ENCODE peak calls at places on chromosomes 7 and 10, in nine cellular contexts. T is CD8-positive, alpha-beta memory T cell; U is DMS 273 treated with DMSO at 0.1 percent for 48 hours; W is dorsolateral prefrontal cortex; H is neural crest cell; Q is kidney; Y is effector CD4-positive, alpha-beta T cell; N is HEK293T; L is AG08396. J is an unnamed sample.

GRCh38 chr7:136509466-136509865 is 359.0 kb upstream of the CHRM2 start:
- DNase-seq in T (no peak), U (no peak), N (no peak), Q (no peak), H (no peak), W (no peak), L (no peak), Y (no peak), J (no peak)

GRCh38 chr7:1767524-1767923 is 97.4 kb downstream of the ELFN1 start:
- DNase-seq in W (no peak), U (no peak), Y (no peak), H (no peak), T (no peak), L (no peak), N (peak), Q (peak), J (peak)

GRCh38 chr7:135510603-135511183 is 791 bp upstream of the CNOT4 start:
- DNase-seq in N (no peak), Q (no peak), L (no peak), T (no peak), W (no peak), H (peak), Y (no peak), U (no peak), J (no peak)

GRCh38 chr10:86400705-86401587 is 34.4 kb upstream of the GRID1 start:
- DNase-seq in T (peak), H (peak), N (peak), W (peak), Y (peak), U (no peak), Q (peak), L (peak), J (no peak)

GRCh38 chr10:56823849-56824248 is 462.8 kb upstream of the ZWINT start:
- DNase-seq in Y (no peak), H (no peak), W (no peak), T (no peak), L (no peak), Q (no peak), U (no peak), N (peak), J (no peak)

GRCh38 chr10:70480254-70480861 is 1.8 kb downstream of the PALD1 start:
- DNase-seq in H (no peak), Q (no peak), W (no peak), T (no peak), Y (no peak), U (no peak), L (no peak), N (no peak), J (no peak)

GRCh38 chr10:119517235-119518141 is 25.0 kb downstream of the RGS10 start:
- DNase-seq in H (no peak), Q (no peak), Y (peak), L (no peak), N (no peak), W (no peak), T (peak), U (no peak), J (no peak)

GRCh38 chr10:117096559-117097201 is 41.4 kb downstream of the VAX1 start:
- DNase-seq in Y (no peak), H (no peak), W (peak), T (no peak), U (no peak), Q (no peak), N (no peak), L (no peak), J (no peak)

GRCh38 chr7:131570401-131570800 is 14.0 kb upstream of the PODXL start:
- DNase-seq in W (no peak), N (no peak), H (no peak), L (no peak), U (no peak), Q (no peak), Y (no peak), T (no peak), J (no peak)

GRCh38 chr7:17385612-17386011 is 87.2 kb downstream of the AHR start:
- DNase-seq in U (no peak), Q (no peak), W (no peak), T (no peak), L (no peak), H (no peak), N (no peak), Y (no peak), J (no peak)

GRCh38 chr7:2031496-2031895 is 201.2 kb downstream of the MAD1L1 start:
- DNase-seq in N (no peak), H (no peak), T (no peak), Q (peak), U (no peak), W (peak), Y (no peak), L (no peak), J (peak)

GRCh38 chr10:13831711-13832110 is 244.9 kb downstream of the PRPF18 start:
- DNase-seq in U (no peak), T (no peak), Y (no peak), N (no peak), W (no peak), L (no peak), Q (no peak), H (no peak), J (no peak)

GRCh38 chr10:29120216-29120615 is 168.7 kb upstream of the LYZL1 start:
- DNase-seq in Y (no peak), U (no peak), N (no peak), Q (no peak), L (no peak), H (no peak), W (no peak), T (no peak), J (no peak)

J was measured in cardiac septum.